ENCODE peak calls at places on chromosome 6, in seven cellular contexts. S is glutamatergic neuron; M is GOT3; U is stimulated activated CD4-positive, alpha-beta T cell treated with anti-CD3 and anti-CD28 coated beads, Interleukin-1b, Interleukin-23, amount 100 ng/mL, for 24 hours; L is NCI-H774; K is NCI-H460; Z is left kidney. X is an unnamed sample.

GRCh38 chr6:26240157-26240980 is 124.6 kb upstream of the BTN3A2 start:
- DNase-seq in S (peak; percentile 32), M (no peak), U (no peak), L (peak; percentile 13), K (no peak), Z (peak; percentile 98), X (no peak)

GRCh38 chr6:113994934-113995342 is 24.0 kb upstream of the HDAC2 start:
- DNase-seq in S (peak; percentile 52), M (peak; percentile 20), U (no peak), L (peak; percentile 83), K (peak; percentile 43), Z (peak; percentile 77), X (peak; percentile 92)

GRCh38 chr6:64224819-64225218 is 589.2 kb downstream of the PHF3 start:
- DNase-seq in S (peak; percentile 17), M (no peak), U (no peak), L (no peak), K (no peak), Z (no peak), X (no peak)

GRCh38 chr6:35385457-35386202 is 43.3 kb downstream of the PPARD start:
- DNase-seq in S (no peak), M (no peak), U (no peak), L (no peak), K (no peak), Z (peak; percentile 33), X (no peak)

GRCh38 chr6:106087548-106088325 is 1.6 kb downstream of the PRDM1 start:
- DNase-seq in S (no peak), M (no peak), U (no peak), L (no peak), K (no peak), Z (no peak), X (no peak)

GRCh38 chr6:37083243-37084138 is 78.0 kb downstream of the FGD2 start:
- DNase-seq in S (no peak), M (no peak), U (no peak), L (no peak), K (no peak), Z (peak; percentile 79), X (no peak)

GRCh38 chr6:71395731-71396409 is 107.3 kb downstream of the OGFRL1 start:
- DNase-seq in S (no peak), M (no peak), U (no peak), L (no peak), K (no peak), Z (no peak), X (no peak)

GRCh38 chr6:85078071-85078470 is 313.7 kb upstream of the TBX18 start:
- DNase-seq in S (no peak), M (no peak), U (no peak), L (no peak), K (peak; percentile 8), Z (no peak), X (no peak)

GRCh38 chr6:46748940-46749503 is 2.3 kb downstream of the ANKRD66 start:
- DNase-seq in S (no peak), M (no peak), U (no peak), L (no peak), K (no peak), Z (no peak), X (no peak)

GRCh38 chr6:109491207-109491938 is 8.4 kb upstream of the ZBTB24 start:
- DNase-seq in S (no peak), M (no peak), U (no peak), L (no peak), K (no peak), Z (peak; percentile 53), X (peak; percentile 28)

GRCh38 chr6:108763931-108764579 is 84.2 kb upstream of the ARMC2 start:
- DNase-seq in S (no peak), M (no peak), U (no peak), L (no peak), K (no peak), Z (no peak), X (no peak)

GRCh38 chr6:121319112-121319553 is 15.1 kb downstream of the TBC1D32 start:
- DNase-seq in S (no peak), M (no peak), U (no peak), L (no peak), K (peak; percentile 16), Z (peak; percentile 55), X (no peak)

GRCh38 chr6:91645811-91646210 is 1058.9 kb upstream of the MAP3K7 start:
- DNase-seq in S (no peak), M (no peak), U (no peak), L (no peak), K (no peak), Z (no peak), X (no peak)

GRCh38 chr6:83047065-83047754 is 18.4 kb downstream of the UBE3D start:
- DNase-seq in S (no peak), M (no peak), U (no peak), L (no peak), K (no peak), Z (no peak), X (peak; percentile 21)

GRCh38 chr6:145814035-145814500 is 527 bp downstream of the FBXO30 start:
- DNase-seq in S (no peak), M (no peak), U (no peak), L (no peak), K (peak; percentile 38), Z (peak; percentile 76), X (no peak)

GRCh38 chr6:136927313-136927712 is 5.2 kb downstream of the SLC35D3 start:
- DNase-seq in S (no peak), M (no peak), U (no peak), L (no peak), K (no peak), Z (peak; percentile 16), X (no peak)

X was measured in NCI-H2029.